ENCODE peak calls at places on chromosome 10, in eight cellular contexts. One of them, this sample, is unnamed.

GRCh38 chr10:87706731-87707130 is 47.1 kb downstream of the PAPSS2 start:
- DNase-seq in HFFc6: peak
- DNase-seq in testis: no peak
- DNase-seq in nephron progenitor cell: no peak
- DNase-seq in endothelial cell: no peak
- DNase-seq in ovary: no peak
- DNase-seq in GM10248: no peak
- DNase-seq in brain microvascular endothelial cell: no peak
- DNase-seq in this sample: no peak

GRCh38 chr10:8189458-8189857 is 135.0 kb downstream of the GATA3 start:
- DNase-seq in HFFc6: no peak
- DNase-seq in testis: no peak
- DNase-seq in nephron progenitor cell: no peak
- DNase-seq in endothelial cell: peak
- DNase-seq in ovary: no peak
- DNase-seq in GM10248: no peak
- DNase-seq in brain microvascular endothelial cell: no peak
- DNase-seq in this sample: no peak

GRCh38 chr10:13337827-13338196 is 10.3 kb downstream of the SEPHS1 start:
- DNase-seq in HFFc6: no peak
- DNase-seq in testis: no peak
- DNase-seq in nephron progenitor cell: no peak
- DNase-seq in endothelial cell: no peak
- DNase-seq in ovary: no peak
- DNase-seq in GM10248: no peak
- DNase-seq in brain microvascular endothelial cell: no peak
- DNase-seq in this sample: no peak

GRCh38 chr10:70940834-70941568 is 52.6 kb upstream of the PCBD1 start:
- DNase-seq in HFFc6: no peak
- DNase-seq in testis: peak
- DNase-seq in nephron progenitor cell: no peak
- DNase-seq in endothelial cell: no peak
- DNase-seq in ovary: no peak
- DNase-seq in GM10248: no peak
- DNase-seq in brain microvascular endothelial cell: peak
- DNase-seq in this sample: no peak

GRCh38 chr10:68180490-68180889 is 51.4 kb downstream of the ATOH7 start:
- DNase-seq in HFFc6: no peak
- DNase-seq in testis: peak
- DNase-seq in nephron progenitor cell: no peak
- DNase-seq in endothelial cell: no peak
- DNase-seq in ovary: no peak
- DNase-seq in GM10248: no peak
- DNase-seq in brain microvascular endothelial cell: no peak
- DNase-seq in this sample: no peak

GRCh38 chr10:988667-989545 is 672 bp downstream of the GTPBP4 start:
- DNase-seq in HFFc6: peak
- DNase-seq in testis: no peak
- DNase-seq in nephron progenitor cell: no peak
- DNase-seq in endothelial cell: no peak
- DNase-seq in ovary: no peak
- DNase-seq in GM10248: peak
- DNase-seq in brain microvascular endothelial cell: no peak
- DNase-seq in this sample: no peak

GRCh38 chr10:122034149-122034756 is 45.3 kb downstream of the TACC2 start:
- DNase-seq in HFFc6: peak
- DNase-seq in testis: no peak
- DNase-seq in nephron progenitor cell: no peak
- DNase-seq in endothelial cell: no peak
- DNase-seq in ovary: no peak
- DNase-seq in GM10248: no peak
- DNase-seq in brain microvascular endothelial cell: no peak
- DNase-seq in this sample: no peak

GRCh38 chr10:110959379-110960332 is 40.3 kb downstream of the SHOC2 start:
- DNase-seq in HFFc6: no peak
- DNase-seq in testis: no peak
- DNase-seq in nephron progenitor cell: no peak
- DNase-seq in endothelial cell: no peak
- DNase-seq in ovary: no peak
- DNase-seq in GM10248: no peak
- DNase-seq in brain microvascular endothelial cell: no peak
- DNase-seq in this sample: no peak

GRCh38 chr10:103184615-103185014 is 8.5 kb downstream of the NT5C2 start:
- DNase-seq in HFFc6: no peak
- DNase-seq in testis: no peak
- DNase-seq in nephron progenitor cell: no peak
- DNase-seq in endothelial cell: no peak
- DNase-seq in ovary: no peak
- DNase-seq in GM10248: no peak
- DNase-seq in brain microvascular endothelial cell: no peak
- DNase-seq in this sample: no peak

GRCh38 chr10:130805635-130806030 is 505.9 kb downstream of the TCERG1L start:
- DNase-seq in HFFc6: no peak
- DNase-seq in testis: no peak
- DNase-seq in nephron progenitor cell: no peak
- DNase-seq in endothelial cell: no peak
- DNase-seq in ovary: no peak
- DNase-seq in GM10248: no peak
- DNase-seq in brain microvascular endothelial cell: no peak
- DNase-seq in this sample: peak

GRCh38 chr10:69742928-69743602 is 58.6 kb upstream of the COL13A1 start:
- DNase-seq in HFFc6: no peak
- DNase-seq in testis: peak
- DNase-seq in nephron progenitor cell: peak
- DNase-seq in endothelial cell: peak
- DNase-seq in ovary: no peak
- DNase-seq in GM10248: no peak
- DNase-seq in brain microvascular endothelial cell: peak
- DNase-seq in this sample: no peak

GRCh38 chr10:2759203-2759602 is 308.1 kb upstream of the PFKP start:
- DNase-seq in HFFc6: no peak
- DNase-seq in testis: no peak
- DNase-seq in nephron progenitor cell: no peak
- DNase-seq in endothelial cell: no peak
- DNase-seq in ovary: no peak
- DNase-seq in GM10248: no peak
- DNase-seq in brain microvascular endothelial cell: no peak
- DNase-seq in this sample: no peak

GRCh38 chr10:121684276-121684675 is 86.0 kb upstream of the FGFR2 start:
- DNase-seq in HFFc6: no peak
- DNase-seq in testis: no peak
- DNase-seq in nephron progenitor cell: no peak
- DNase-seq in endothelial cell: no peak
- DNase-seq in ovary: no peak
- DNase-seq in GM10248: no peak
- DNase-seq in brain microvascular endothelial cell: no peak
- DNase-seq in this sample: no peak

DNA sequence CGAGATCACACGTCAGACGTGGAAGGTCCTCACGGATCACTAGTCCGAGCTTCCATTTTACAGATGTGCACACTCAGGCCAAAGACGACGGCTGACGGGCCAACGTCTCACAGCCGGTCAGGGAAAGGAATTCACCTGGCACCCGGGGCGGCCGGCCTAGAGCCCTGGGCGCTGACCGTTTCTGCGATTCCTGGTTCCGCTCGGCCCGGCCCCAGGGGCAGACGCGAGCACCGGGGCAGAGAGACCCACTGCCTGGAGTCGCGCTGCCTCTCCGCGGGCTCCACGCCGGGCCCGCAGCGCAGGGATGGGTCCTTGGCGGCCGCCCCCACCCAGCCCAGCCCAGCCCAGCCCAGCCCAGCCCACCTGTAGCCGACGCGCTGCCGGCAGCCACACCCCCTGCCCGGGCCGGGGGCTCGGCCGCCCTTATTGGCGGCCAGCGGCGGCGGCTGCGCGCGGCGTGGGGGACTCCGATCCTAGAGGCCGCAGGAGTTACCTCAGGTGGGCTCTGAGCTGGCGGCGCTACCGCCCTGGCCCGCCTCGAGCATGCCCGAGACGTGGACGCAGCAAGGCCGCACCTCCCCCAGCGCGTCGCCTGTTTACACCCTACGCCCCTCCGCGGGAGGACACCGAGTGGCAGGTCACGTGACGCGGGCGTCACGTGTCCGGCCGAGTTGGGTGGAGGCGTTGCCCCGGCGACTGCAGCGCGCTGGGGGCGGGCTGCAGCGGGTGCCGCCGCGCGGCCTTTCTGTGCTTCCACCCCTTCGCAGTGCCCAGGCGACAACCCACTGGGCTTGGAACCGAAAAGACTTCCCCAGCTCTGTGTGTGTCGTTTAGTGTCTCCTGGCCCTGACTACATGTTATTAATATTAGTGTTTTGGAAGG is 78.1 kb downstream of the ZFAND4 start:
- DNase-seq in HFFc6: peak
- DNase-seq in testis: peak
- DNase-seq in nephron progenitor cell: peak
- DNase-seq in endothelial cell: peak
- DNase-seq in ovary: peak
- DNase-seq in GM10248: peak
- DNase-seq in brain microvascular endothelial cell: peak
- DNase-seq in this sample: peak
- TF ChIP-seq CTCF in HFFc6: peak
- TF ChIP-seq CTCF in testis: no peak
- TF ChIP-seq CTCF in nephron progenitor cell: no peak
- TF ChIP-seq CTCF in endothelial cell: no peak
- TF ChIP-seq CTCF in ovary: peak
- TF ChIP-seq CTCF in GM10248: no peak
- TF ChIP-seq CTCF in brain microvascular endothelial cell: no peak
- TF ChIP-seq CTCF in this sample: peak

GRCh38 chr10:90286406-90286805 is 571.4 kb downstream of the HTR7 start:
- DNase-seq in HFFc6: no peak
- DNase-seq in testis: no peak
- DNase-seq in nephron progenitor cell: no peak
- DNase-seq in endothelial cell: no peak
- DNase-seq in ovary: no peak
- DNase-seq in GM10248: no peak
- DNase-seq in brain microvascular endothelial cell: no peak
- DNase-seq in this sample: no peak

GRCh38 chr10:90289037-90289436 is 568.8 kb downstream of the HTR7 start:
- DNase-seq in HFFc6: no peak
- DNase-seq in testis: no peak
- DNase-seq in nephron progenitor cell: no peak
- DNase-seq in endothelial cell: no peak
- DNase-seq in ovary: no peak
- DNase-seq in GM10248: peak
- DNase-seq in brain microvascular endothelial cell: peak
- DNase-seq in this sample: peak

GRCh38 chr10:90293629-90294028 is 564.2 kb downstream of the HTR7 start:
- DNase-seq in HFFc6: no peak
- DNase-seq in testis: no peak
- DNase-seq in nephron progenitor cell: no peak
- DNase-seq in endothelial cell: no peak
- DNase-seq in ovary: no peak
- DNase-seq in GM10248: no peak
- DNase-seq in brain microvascular endothelial cell: no peak
- DNase-seq in this sample: no peak

GRCh38 chr10:90286941-90287340 is 570.9 kb downstream of the HTR7 start:
- DNase-seq in HFFc6: no peak
- DNase-seq in testis: no peak
- DNase-seq in nephron progenitor cell: no peak
- DNase-seq in endothelial cell: no peak
- DNase-seq in ovary: no peak
- DNase-seq in GM10248: no peak
- DNase-seq in brain microvascular endothelial cell: no peak
- DNase-seq in this sample: no peak

GRCh38 chr10:90288403-90288933 is 569.4 kb downstream of the HTR7 start:
- DNase-seq in HFFc6: peak
- DNase-seq in testis: no peak
- DNase-seq in nephron progenitor cell: no peak
- DNase-seq in endothelial cell: no peak
- DNase-seq in ovary: no peak
- DNase-seq in GM10248: no peak
- DNase-seq in brain microvascular endothelial cell: peak
- DNase-seq in this sample: no peak
- TF ChIP-seq CTCF in HFFc6: peak
- TF ChIP-seq CTCF in testis: no peak
- TF ChIP-seq CTCF in nephron progenitor cell: no peak
- TF ChIP-seq CTCF in endothelial cell: no peak
- TF ChIP-seq CTCF in ovary: no peak
- TF ChIP-seq CTCF in GM10248: no peak
- TF ChIP-seq CTCF in brain microvascular endothelial cell: peak
- TF ChIP-seq CTCF in this sample: no peak

DNA sequence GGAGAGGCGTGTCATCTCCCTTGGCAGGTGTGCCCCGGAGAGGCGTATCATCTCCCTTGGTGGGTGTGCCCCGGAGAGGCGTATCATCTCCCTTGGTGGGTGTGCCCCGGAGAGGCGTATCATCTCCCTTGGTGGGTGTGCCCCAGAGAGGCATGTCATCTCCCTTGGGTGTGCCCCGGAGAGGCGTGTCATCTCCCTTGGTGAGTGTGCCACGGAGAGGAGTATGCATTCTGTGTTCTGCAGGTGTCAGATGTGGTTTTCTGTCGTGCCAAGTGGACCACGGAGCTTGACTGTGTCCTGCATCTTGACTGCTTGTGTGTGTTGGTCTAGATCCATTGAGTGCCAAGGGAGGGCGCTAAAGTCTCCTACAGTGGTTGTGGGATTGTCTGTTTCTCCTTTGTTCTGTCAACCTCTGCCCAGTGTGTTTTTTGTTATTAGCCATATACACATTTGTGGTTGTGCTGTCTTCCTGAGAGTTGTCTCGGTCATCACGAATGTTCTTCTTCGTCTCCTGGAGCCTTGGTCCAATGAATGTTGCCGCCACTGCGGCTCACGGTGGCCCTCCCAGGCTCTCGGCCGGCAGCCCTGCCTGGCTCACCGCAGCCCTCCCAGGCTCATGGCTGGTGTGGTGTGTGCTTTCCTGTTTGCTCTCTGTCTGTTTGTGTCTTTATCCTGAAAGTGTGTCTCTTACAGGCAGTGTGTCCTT is 96.8 kb downstream of the INPP5A start:
- DNase-seq in HFFc6: no peak
- DNase-seq in testis: no peak
- DNase-seq in nephron progenitor cell: no peak
- DNase-seq in endothelial cell: no peak
- DNase-seq in ovary: no peak
- DNase-seq in GM10248: no peak
- DNase-seq in brain microvascular endothelial cell: no peak
- DNase-seq in this sample: no peak
- TF ChIP-seq CTCF in HFFc6: no peak
- TF ChIP-seq CTCF in testis: no peak
- TF ChIP-seq CTCF in nephron progenitor cell: no peak
- TF ChIP-seq CTCF in endothelial cell: peak
- TF ChIP-seq CTCF in ovary: no peak
- TF ChIP-seq CTCF in GM10248: no peak
- TF ChIP-seq CTCF in brain microvascular endothelial cell: peak
- TF ChIP-seq CTCF in this sample: no peak

DNA sequence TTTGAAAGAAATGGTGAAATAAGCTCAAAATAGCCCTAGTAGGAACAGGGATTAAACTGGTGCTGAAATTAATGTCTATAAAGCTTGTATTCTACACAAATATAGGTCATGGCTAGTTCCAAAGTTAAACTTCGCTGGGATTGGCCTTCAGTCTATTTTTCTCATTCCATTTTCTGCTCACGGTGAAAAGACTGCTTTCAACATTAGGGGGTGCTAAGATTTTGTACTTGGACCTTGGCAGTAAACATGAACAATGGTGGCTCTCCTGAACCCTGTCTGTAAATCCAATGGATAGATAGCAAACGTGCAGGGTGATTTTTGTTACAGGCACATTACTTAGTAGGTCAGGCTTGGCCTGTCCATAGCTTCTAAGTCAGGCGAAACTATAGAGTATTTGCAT is 36.0 kb upstream of the RSU1 start:
- DNase-seq in HFFc6: peak
- DNase-seq in testis: no peak
- DNase-seq in nephron progenitor cell: no peak
- DNase-seq in endothelial cell: no peak
- DNase-seq in ovary: no peak
- DNase-seq in GM10248: no peak
- DNase-seq in brain microvascular endothelial cell: peak
- DNase-seq in this sample: peak
- TF ChIP-seq CTCF in HFFc6: peak
- TF ChIP-seq CTCF in testis: peak
- TF ChIP-seq CTCF in nephron progenitor cell: peak
- TF ChIP-seq CTCF in endothelial cell: no peak
- TF ChIP-seq CTCF in ovary: no peak
- TF ChIP-seq CTCF in GM10248: peak
- TF ChIP-seq CTCF in brain microvascular endothelial cell: peak
- TF ChIP-seq CTCF in this sample: no peak

This sample was measured in GM13976.